ENCODE peak calls at places on chromosomes 7 and 10, in ten cellular contexts. One of them, this sample, is unnamed.

GRCh38 chr10:102670871-102671434 is 26.7 kb downstream of the TRIM8 start:
- DNase-seq in fibroblast of lung: no peak
- DNase-seq in mesothelial cell of epicardium: no peak
- DNase-seq in upper lobe of right lung: no peak
- DNase-seq in CD4-positive, alpha-beta T cell: no peak
- DNase-seq in cardiac muscle cell: no peak
- DNase-seq in glutamatergic neuron: no peak
- DNase-seq in tibial nerve: no peak
- DNase-seq in body of pancreas: no peak
- DNase-seq in cardiac fibroblast: no peak
- DNase-seq in this sample: no peak

GRCh38 chr10:110461088-110461487 is 36.6 kb upstream of the DUSP5 start:
- DNase-seq in fibroblast of lung: no peak
- DNase-seq in mesothelial cell of epicardium: no peak
- DNase-seq in upper lobe of right lung: no peak
- DNase-seq in CD4-positive, alpha-beta T cell: no peak
- DNase-seq in cardiac muscle cell: no peak
- DNase-seq in glutamatergic neuron: no peak
- DNase-seq in tibial nerve: no peak
- DNase-seq in body of pancreas: no peak
- DNase-seq in cardiac fibroblast: no peak
- DNase-seq in this sample: no peak

GRCh38 chr10:13765641-13766341 is 179.0 kb downstream of the PRPF18 start:
- DNase-seq in fibroblast of lung: no peak
- DNase-seq in mesothelial cell of epicardium: no peak
- DNase-seq in upper lobe of right lung: no peak
- DNase-seq in CD4-positive, alpha-beta T cell: no peak
- DNase-seq in cardiac muscle cell: no peak
- DNase-seq in glutamatergic neuron: no peak
- DNase-seq in tibial nerve: no peak
- DNase-seq in body of pancreas: peak; percentile 69
- DNase-seq in cardiac fibroblast: no peak
- DNase-seq in this sample: no peak

GRCh38 chr10:124450010-124450782 is at the start of gene NKX1-2:
- DNase-seq in fibroblast of lung: no peak
- DNase-seq in mesothelial cell of epicardium: no peak
- DNase-seq in upper lobe of right lung: no peak
- DNase-seq in CD4-positive, alpha-beta T cell: no peak
- DNase-seq in cardiac muscle cell: no peak
- DNase-seq in glutamatergic neuron: peak; percentile 46
- DNase-seq in tibial nerve: no peak
- DNase-seq in body of pancreas: no peak
- DNase-seq in cardiac fibroblast: no peak
- DNase-seq in this sample: no peak

GRCh38 chr10:132975976-132976682 is 33.8 kb upstream of the CFAP46 start:
- DNase-seq in fibroblast of lung: no peak
- DNase-seq in mesothelial cell of epicardium: no peak
- DNase-seq in upper lobe of right lung: peak; percentile 57
- DNase-seq in CD4-positive, alpha-beta T cell: no peak
- DNase-seq in cardiac muscle cell: no peak
- DNase-seq in glutamatergic neuron: peak; percentile 6
- DNase-seq in tibial nerve: no peak
- DNase-seq in body of pancreas: no peak
- DNase-seq in cardiac fibroblast: no peak
- DNase-seq in this sample: no peak

GRCh38 chr10:8054243-8054497 is 318 bp upstream of the GATA3 start:
- DNase-seq in fibroblast of lung: no peak
- DNase-seq in mesothelial cell of epicardium: no peak
- DNase-seq in upper lobe of right lung: no peak
- DNase-seq in CD4-positive, alpha-beta T cell: no peak
- DNase-seq in cardiac muscle cell: peak; percentile 67
- DNase-seq in glutamatergic neuron: peak; percentile 56
- DNase-seq in tibial nerve: no peak
- DNase-seq in body of pancreas: no peak
- DNase-seq in cardiac fibroblast: peak; percentile 44
- DNase-seq in this sample: no peak

GRCh38 chr7:466465-467191 is 53.0 kb downstream of the PDGFA start:
- DNase-seq in fibroblast of lung: no peak
- DNase-seq in mesothelial cell of epicardium: no peak
- DNase-seq in upper lobe of right lung: peak; percentile 40
- DNase-seq in CD4-positive, alpha-beta T cell: no peak
- DNase-seq in cardiac muscle cell: no peak
- DNase-seq in glutamatergic neuron: no peak
- DNase-seq in tibial nerve: no peak
- DNase-seq in body of pancreas: no peak
- DNase-seq in cardiac fibroblast: no peak
- DNase-seq in this sample: no peak

GRCh38 chr10:129594811-129595210 is 127.8 kb downstream of the MGMT start:
- DNase-seq in fibroblast of lung: no peak
- DNase-seq in mesothelial cell of epicardium: no peak
- DNase-seq in upper lobe of right lung: no peak
- DNase-seq in CD4-positive, alpha-beta T cell: no peak
- DNase-seq in cardiac muscle cell: no peak
- DNase-seq in glutamatergic neuron: no peak
- DNase-seq in tibial nerve: no peak
- DNase-seq in body of pancreas: no peak
- DNase-seq in cardiac fibroblast: no peak
- DNase-seq in this sample: no peak

GRCh38 chr7:100267648-100268047 is 39.9 kb upstream of the SPDYE3 start:
- DNase-seq in fibroblast of lung: no peak
- DNase-seq in mesothelial cell of epicardium: no peak
- DNase-seq in upper lobe of right lung: no peak
- DNase-seq in CD4-positive, alpha-beta T cell: no peak
- DNase-seq in cardiac muscle cell: no peak
- DNase-seq in glutamatergic neuron: no peak
- DNase-seq in tibial nerve: no peak
- DNase-seq in body of pancreas: no peak
- DNase-seq in cardiac fibroblast: no peak
- DNase-seq in this sample: no peak

GRCh38 chr10:79241629-79241989 is 105.7 kb upstream of the PPIF start:
- DNase-seq in fibroblast of lung: no peak
- DNase-seq in mesothelial cell of epicardium: no peak
- DNase-seq in upper lobe of right lung: no peak
- DNase-seq in CD4-positive, alpha-beta T cell: no peak
- DNase-seq in cardiac muscle cell: no peak
- DNase-seq in glutamatergic neuron: no peak
- DNase-seq in tibial nerve: no peak
- DNase-seq in body of pancreas: no peak
- DNase-seq in cardiac fibroblast: no peak
- DNase-seq in this sample: no peak

GRCh38 chr7:25989140-25989705 is 162.8 kb upstream of the NFE2L3 start:
- DNase-seq in fibroblast of lung: no peak
- DNase-seq in mesothelial cell of epicardium: no peak
- DNase-seq in upper lobe of right lung: no peak
- DNase-seq in CD4-positive, alpha-beta T cell: no peak
- DNase-seq in cardiac muscle cell: no peak
- DNase-seq in glutamatergic neuron: no peak
- DNase-seq in tibial nerve: no peak
- DNase-seq in body of pancreas: no peak
- DNase-seq in cardiac fibroblast: no peak
- DNase-seq in this sample: no peak

GRCh38 chr7:131945948-131946525 is 389.6 kb upstream of the PODXL start:
- DNase-seq in fibroblast of lung: no peak
- DNase-seq in mesothelial cell of epicardium: no peak
- DNase-seq in upper lobe of right lung: no peak
- DNase-seq in CD4-positive, alpha-beta T cell: no peak
- DNase-seq in cardiac muscle cell: no peak
- DNase-seq in glutamatergic neuron: no peak
- DNase-seq in tibial nerve: no peak
- DNase-seq in body of pancreas: no peak
- DNase-seq in cardiac fibroblast: no peak
- DNase-seq in this sample: no peak

GRCh38 chr10:80855348-80855971 is 317.8 kb downstream of the SH2D4B start:
- DNase-seq in fibroblast of lung: no peak
- DNase-seq in mesothelial cell of epicardium: no peak
- DNase-seq in upper lobe of right lung: peak; percentile 26
- DNase-seq in CD4-positive, alpha-beta T cell: no peak
- DNase-seq in cardiac muscle cell: no peak
- DNase-seq in glutamatergic neuron: peak; percentile 74
- DNase-seq in tibial nerve: no peak
- DNase-seq in body of pancreas: no peak
- DNase-seq in cardiac fibroblast: no peak
- DNase-seq in this sample: peak; percentile 18

GRCh38 chr10:98080474-98080873 is 50.1 kb upstream of the CRTAC1 start:
- DNase-seq in fibroblast of lung: no peak
- DNase-seq in mesothelial cell of epicardium: no peak
- DNase-seq in upper lobe of right lung: no peak
- DNase-seq in CD4-positive, alpha-beta T cell: no peak
- DNase-seq in cardiac muscle cell: no peak
- DNase-seq in glutamatergic neuron: no peak
- DNase-seq in tibial nerve: no peak
- DNase-seq in body of pancreas: no peak
- DNase-seq in cardiac fibroblast: no peak
- DNase-seq in this sample: no peak

GRCh38 chr10:114188001-114188400 is 8.8 kb downstream of the TDRD1 start:
- DNase-seq in fibroblast of lung: no peak
- DNase-seq in mesothelial cell of epicardium: no peak
- DNase-seq in upper lobe of right lung: no peak
- DNase-seq in CD4-positive, alpha-beta T cell: no peak
- DNase-seq in cardiac muscle cell: no peak
- DNase-seq in glutamatergic neuron: no peak
- DNase-seq in tibial nerve: no peak
- DNase-seq in body of pancreas: no peak
- DNase-seq in cardiac fibroblast: no peak
- DNase-seq in this sample: no peak

GRCh38 chr10:47218803-47219202 is 81.2 kb upstream of the GDF10 start:
- DNase-seq in fibroblast of lung: no peak
- DNase-seq in mesothelial cell of epicardium: no peak
- DNase-seq in upper lobe of right lung: no peak
- DNase-seq in CD4-positive, alpha-beta T cell: no peak
- DNase-seq in cardiac muscle cell: no peak
- DNase-seq in glutamatergic neuron: no peak
- DNase-seq in tibial nerve: no peak
- DNase-seq in body of pancreas: no peak
- DNase-seq in cardiac fibroblast: no peak
- DNase-seq in this sample: no peak
- TF ChIP-seq CTCF in fibroblast of lung: no peak
- TF ChIP-seq CTCF in mesothelial cell of epicardium: no peak
- TF ChIP-seq CTCF in upper lobe of right lung: no peak
- TF ChIP-seq CTCF in CD4-positive, alpha-beta T cell: no peak
- TF ChIP-seq CTCF in cardiac muscle cell: no peak
- TF ChIP-seq CTCF in glutamatergic neuron: no peak
- TF ChIP-seq CTCF in tibial nerve: no peak
- TF ChIP-seq CTCF in body of pancreas: no peak
- TF ChIP-seq CTCF in cardiac fibroblast: no peak
- TF ChIP-seq CTCF in this sample: no peak

GRCh38 chr10:101055416-101055815 is 6.4 kb upstream of the KAZALD1 start:
- DNase-seq in fibroblast of lung: no peak
- DNase-seq in mesothelial cell of epicardium: no peak
- DNase-seq in upper lobe of right lung: no peak
- DNase-seq in CD4-positive, alpha-beta T cell: no peak
- DNase-seq in cardiac muscle cell: no peak
- DNase-seq in glutamatergic neuron: no peak
- DNase-seq in tibial nerve: no peak
- DNase-seq in body of pancreas: no peak
- DNase-seq in cardiac fibroblast: no peak
- DNase-seq in this sample: no peak
- TF ChIP-seq CTCF in fibroblast of lung: peak; percentile 17
- TF ChIP-seq CTCF in mesothelial cell of epicardium: no peak
- TF ChIP-seq CTCF in upper lobe of right lung: no peak
- TF ChIP-seq CTCF in CD4-positive, alpha-beta T cell: no peak
- TF ChIP-seq CTCF in cardiac muscle cell: peak; percentile 9
- TF ChIP-seq CTCF in glutamatergic neuron: no peak
- TF ChIP-seq CTCF in tibial nerve: no peak
- TF ChIP-seq CTCF in body of pancreas: no peak
- TF ChIP-seq CTCF in cardiac fibroblast: no peak
- TF ChIP-seq CTCF in this sample: peak; percentile 23

GRCh38 chr10:119441921-119442757 is 100.4 kb downstream of the RGS10 start:
- DNase-seq in fibroblast of lung: no peak
- DNase-seq in mesothelial cell of epicardium: no peak
- DNase-seq in upper lobe of right lung: peak; percentile 59
- DNase-seq in CD4-positive, alpha-beta T cell: no peak
- DNase-seq in cardiac muscle cell: no peak
- DNase-seq in glutamatergic neuron: no peak
- DNase-seq in tibial nerve: no peak
- DNase-seq in body of pancreas: no peak
- DNase-seq in cardiac fibroblast: no peak
- DNase-seq in this sample: no peak

GRCh38 chr10:119443970-119444660 is 98.4 kb downstream of the RGS10 start:
- DNase-seq in fibroblast of lung: no peak
- DNase-seq in mesothelial cell of epicardium: no peak
- DNase-seq in upper lobe of right lung: no peak
- DNase-seq in CD4-positive, alpha-beta T cell: no peak
- DNase-seq in cardiac muscle cell: no peak
- DNase-seq in glutamatergic neuron: no peak
- DNase-seq in tibial nerve: no peak
- DNase-seq in body of pancreas: no peak
- DNase-seq in cardiac fibroblast: no peak
- DNase-seq in this sample: no peak

GRCh38 chr10:119441151-119441821 is 101.2 kb downstream of the RGS10 start:
- DNase-seq in fibroblast of lung: peak; percentile 84
- DNase-seq in mesothelial cell of epicardium: no peak
- DNase-seq in upper lobe of right lung: peak; percentile 60
- DNase-seq in CD4-positive, alpha-beta T cell: no peak
- DNase-seq in cardiac muscle cell: peak; percentile 95
- DNase-seq in glutamatergic neuron: no peak
- DNase-seq in tibial nerve: no peak
- DNase-seq in body of pancreas: peak; percentile 32
- DNase-seq in cardiac fibroblast: peak; percentile 95
- DNase-seq in this sample: no peak

GRCh38 chr10:119443441-119443840 is 99.1 kb downstream of the RGS10 start:
- DNase-seq in fibroblast of lung: no peak
- DNase-seq in mesothelial cell of epicardium: no peak
- DNase-seq in upper lobe of right lung: peak; percentile 61
- DNase-seq in CD4-positive, alpha-beta T cell: no peak
- DNase-seq in cardiac muscle cell: no peak
- DNase-seq in glutamatergic neuron: no peak
- DNase-seq in tibial nerve: no peak
- DNase-seq in body of pancreas: no peak
- DNase-seq in cardiac fibroblast: no peak
- DNase-seq in this sample: no peak

DNA sequence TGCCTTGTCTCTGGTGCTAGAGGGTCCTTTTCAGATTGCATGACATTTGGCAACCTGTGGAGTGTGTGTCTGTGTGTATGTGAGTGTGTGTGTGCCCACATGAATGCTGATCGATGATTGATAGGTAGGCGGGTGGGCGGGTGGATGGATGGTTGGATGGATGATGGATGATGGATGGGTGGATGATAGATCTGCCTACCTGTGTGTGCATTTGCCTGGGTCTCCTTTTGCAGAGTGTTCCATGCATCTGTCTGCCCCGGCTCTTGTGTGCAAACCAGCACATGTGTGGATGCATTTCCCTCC is 99.8 kb downstream of the RGS10 start:
- DNase-seq in fibroblast of lung: no peak
- DNase-seq in mesothelial cell of epicardium: no peak
- DNase-seq in upper lobe of right lung: no peak
- DNase-seq in CD4-positive, alpha-beta T cell: no peak
- DNase-seq in cardiac muscle cell: no peak
- DNase-seq in glutamatergic neuron: no peak
- DNase-seq in tibial nerve: no peak
- DNase-seq in body of pancreas: no peak
- DNase-seq in cardiac fibroblast: no peak
- DNase-seq in this sample: no peak
- TF ChIP-seq CTCF in fibroblast of lung: no peak
- TF ChIP-seq CTCF in mesothelial cell of epicardium: no peak
- TF ChIP-seq CTCF in upper lobe of right lung: no peak
- TF ChIP-seq CTCF in CD4-positive, alpha-beta T cell: no peak
- TF ChIP-seq CTCF in cardiac muscle cell: no peak
- TF ChIP-seq CTCF in glutamatergic neuron: no peak
- TF ChIP-seq CTCF in tibial nerve: no peak
- TF ChIP-seq CTCF in body of pancreas: no peak
- TF ChIP-seq CTCF in cardiac fibroblast: no peak
- TF ChIP-seq CTCF in this sample: no peak

GRCh38 chr7:149819141-149819960 is 18.8 kb upstream of the ZNF862 start:
- DNase-seq in fibroblast of lung: no peak
- DNase-seq in mesothelial cell of epicardium: no peak
- DNase-seq in upper lobe of right lung: peak; percentile 60
- DNase-seq in CD4-positive, alpha-beta T cell: no peak
- DNase-seq in cardiac muscle cell: no peak
- DNase-seq in glutamatergic neuron: peak; percentile 13
- DNase-seq in tibial nerve: no peak
- DNase-seq in body of pancreas: no peak
- DNase-seq in cardiac fibroblast: no peak
- DNase-seq in this sample: no peak
- TF ChIP-seq CTCF in fibroblast of lung: no peak
- TF ChIP-seq CTCF in mesothelial cell of epicardium: no peak
- TF ChIP-seq CTCF in upper lobe of right lung: no peak
- TF ChIP-seq CTCF in CD4-positive, alpha-beta T cell: no peak
- TF ChIP-seq CTCF in cardiac muscle cell: no peak
- TF ChIP-seq CTCF in glutamatergic neuron: no peak
- TF ChIP-seq CTCF in tibial nerve: no peak
- TF ChIP-seq CTCF in body of pancreas: no peak
- TF ChIP-seq CTCF in cardiac fibroblast: no peak
- TF ChIP-seq CTCF in this sample: no peak

This sample was measured in D721Med.